ENCODE peak calls at places on chromosomes 12 and 14, in eight cellular contexts. One of them, this sample, is unnamed.

GRCh38 chr12:104740668-104741067 is 217.4 kb downstream of the SLC41A2 start:
- DNase-seq in stomach: no peak
- DNase-seq in mammary epithelial cell: no peak
- DNase-seq in OCI-LY7: peak; percentile 52
- DNase-seq in uterus: no peak
- DNase-seq in ovary: no peak
- DNase-seq in tibial artery: no peak
- DNase-seq in heart right ventricle: no peak
- DNase-seq in this sample: no peak

GRCh38 chr12:92439397-92439779 is 263.4 kb upstream of the PLEKHG7 start:
- DNase-seq in stomach: no peak
- DNase-seq in mammary epithelial cell: peak; percentile 90
- DNase-seq in OCI-LY7: no peak
- DNase-seq in uterus: peak; percentile 49
- DNase-seq in ovary: no peak
- DNase-seq in tibial artery: no peak
- DNase-seq in heart right ventricle: no peak
- DNase-seq in this sample: no peak

GRCh38 chr12:45518516-45519235 is 210.8 kb upstream of the ARID2 start:
- DNase-seq in stomach: no peak
- DNase-seq in mammary epithelial cell: no peak
- DNase-seq in OCI-LY7: no peak
- DNase-seq in uterus: no peak
- DNase-seq in ovary: no peak
- DNase-seq in tibial artery: no peak
- DNase-seq in heart right ventricle: no peak
- DNase-seq in this sample: no peak

GRCh38 chr12:103590271-103590670 is 3.2 kb downstream of the STAB2 start:
- DNase-seq in stomach: no peak
- DNase-seq in mammary epithelial cell: no peak
- DNase-seq in OCI-LY7: no peak
- DNase-seq in uterus: no peak
- DNase-seq in ovary: no peak
- DNase-seq in tibial artery: no peak
- DNase-seq in heart right ventricle: no peak
- DNase-seq in this sample: no peak

GRCh38 chr12:10771132-10771733 is 31.2 kb downstream of the TAS2R7 start:
- DNase-seq in stomach: no peak
- DNase-seq in mammary epithelial cell: peak; percentile 20
- DNase-seq in OCI-LY7: peak; percentile 27
- DNase-seq in uterus: no peak
- DNase-seq in ovary: no peak
- DNase-seq in tibial artery: no peak
- DNase-seq in heart right ventricle: no peak
- DNase-seq in this sample: no peak

GRCh38 chr12:122282066-122282465 is 15.8 kb upstream of the VPS33A start:
- DNase-seq in stomach: no peak
- DNase-seq in mammary epithelial cell: peak; percentile 21
- DNase-seq in OCI-LY7: no peak
- DNase-seq in uterus: no peak
- DNase-seq in ovary: no peak
- DNase-seq in tibial artery: no peak
- DNase-seq in heart right ventricle: no peak
- DNase-seq in this sample: no peak

GRCh38 chr12:48924617-48925217 is 575 bp downstream of the FKBP11 start:
- DNase-seq in stomach: peak; percentile 66
- DNase-seq in mammary epithelial cell: peak; percentile 11
- DNase-seq in OCI-LY7: peak; percentile 89
- DNase-seq in uterus: peak; percentile 51
- DNase-seq in ovary: peak; percentile 70
- DNase-seq in tibial artery: no peak
- DNase-seq in heart right ventricle: peak; percentile 48
- DNase-seq in this sample: peak; percentile 85

GRCh38 chr14:69699743-69700309 is 67.1 kb upstream of the SRSF5 start:
- DNase-seq in stomach: peak; percentile 48
- DNase-seq in mammary epithelial cell: no peak
- DNase-seq in OCI-LY7: no peak
- DNase-seq in uterus: no peak
- DNase-seq in ovary: no peak
- DNase-seq in tibial artery: no peak
- DNase-seq in heart right ventricle: no peak
- DNase-seq in this sample: no peak

GRCh38 chr14:50542941-50543418 is 10.6 kb upstream of the MAP4K5 start:
- DNase-seq in stomach: peak; percentile 38
- DNase-seq in mammary epithelial cell: peak; percentile 60
- DNase-seq in OCI-LY7: peak; percentile 70
- DNase-seq in uterus: no peak
- DNase-seq in ovary: no peak
- DNase-seq in tibial artery: no peak
- DNase-seq in heart right ventricle: no peak
- DNase-seq in this sample: no peak

GRCh38 chr12:9651265-9651729 is 18.2 kb upstream of the CLEC2D start:
- DNase-seq in stomach: no peak
- DNase-seq in mammary epithelial cell: peak; percentile 66
- DNase-seq in OCI-LY7: peak; percentile 60
- DNase-seq in uterus: no peak
- DNase-seq in ovary: no peak
- DNase-seq in tibial artery: no peak
- DNase-seq in heart right ventricle: no peak
- DNase-seq in this sample: no peak

GRCh38 chr12:121894633-121895032 is 6.0 kb downstream of the PSMD9 start:
- DNase-seq in stomach: no peak
- DNase-seq in mammary epithelial cell: no peak
- DNase-seq in OCI-LY7: peak; percentile 72
- DNase-seq in uterus: peak; percentile 29
- DNase-seq in ovary: peak; percentile 63
- DNase-seq in tibial artery: no peak
- DNase-seq in heart right ventricle: no peak
- DNase-seq in this sample: no peak

GRCh38 chr12:85441740-85442139 is 161.7 kb downstream of the ALX1 start:
- DNase-seq in stomach: no peak
- DNase-seq in mammary epithelial cell: no peak
- DNase-seq in OCI-LY7: no peak
- DNase-seq in uterus: no peak
- DNase-seq in ovary: no peak
- DNase-seq in tibial artery: no peak
- DNase-seq in heart right ventricle: no peak
- DNase-seq in this sample: no peak

GRCh38 chr12:81543621-81544139 is 215.5 kb downstream of the PPFIA2 start:
- DNase-seq in stomach: no peak
- DNase-seq in mammary epithelial cell: no peak
- DNase-seq in OCI-LY7: no peak
- DNase-seq in uterus: no peak
- DNase-seq in ovary: no peak
- DNase-seq in tibial artery: no peak
- DNase-seq in heart right ventricle: no peak
- DNase-seq in this sample: no peak

GRCh38 chr14:67674480-67675218 is at the start of gene VTI1B:
- DNase-seq in stomach: peak; percentile 72
- DNase-seq in mammary epithelial cell: peak; percentile 73
- DNase-seq in OCI-LY7: peak; percentile 84
- DNase-seq in uterus: peak; percentile 87
- DNase-seq in ovary: peak; percentile 91
- DNase-seq in tibial artery: peak; percentile 88
- DNase-seq in heart right ventricle: peak; percentile 84
- DNase-seq in this sample: peak; percentile 82

GRCh38 chr12:25320123-25321006 is 69.6 kb upstream of the KRAS start:
- DNase-seq in stomach: no peak
- DNase-seq in mammary epithelial cell: no peak
- DNase-seq in OCI-LY7: peak; percentile 27
- DNase-seq in uterus: no peak
- DNase-seq in ovary: no peak
- DNase-seq in tibial artery: no peak
- DNase-seq in heart right ventricle: no peak
- DNase-seq in this sample: no peak

GRCh38 chr12:75818863-75819262 is 212.7 kb downstream of the PHLDA1 start:
- DNase-seq in stomach: no peak
- DNase-seq in mammary epithelial cell: no peak
- DNase-seq in OCI-LY7: no peak
- DNase-seq in uterus: no peak
- DNase-seq in ovary: no peak
- DNase-seq in tibial artery: no peak
- DNase-seq in heart right ventricle: no peak
- DNase-seq in this sample: no peak

GRCh38 chr12:75819512-75819911 is 212.1 kb downstream of the PHLDA1 start:
- DNase-seq in stomach: no peak
- DNase-seq in mammary epithelial cell: no peak
- DNase-seq in OCI-LY7: no peak
- DNase-seq in uterus: no peak
- DNase-seq in ovary: no peak
- DNase-seq in tibial artery: no peak
- DNase-seq in heart right ventricle: no peak
- DNase-seq in this sample: no peak

GRCh38 chr12:75815756-75816155 is 215.8 kb downstream of the PHLDA1 start:
- DNase-seq in stomach: no peak
- DNase-seq in mammary epithelial cell: no peak
- DNase-seq in OCI-LY7: no peak
- DNase-seq in uterus: no peak
- DNase-seq in ovary: no peak
- DNase-seq in tibial artery: no peak
- DNase-seq in heart right ventricle: no peak
- DNase-seq in this sample: no peak

GRCh38 chr12:75814856-75815754 is 216.5 kb downstream of the PHLDA1 start:
- DNase-seq in stomach: no peak
- DNase-seq in mammary epithelial cell: peak; percentile 66
- DNase-seq in OCI-LY7: peak; percentile 65
- DNase-seq in uterus: peak; percentile 30
- DNase-seq in ovary: no peak
- DNase-seq in tibial artery: no peak
- DNase-seq in heart right ventricle: no peak
- DNase-seq in this sample: no peak

GRCh38 chr12:75816892-75817291 is 214.7 kb downstream of the PHLDA1 start:
- DNase-seq in stomach: no peak
- DNase-seq in mammary epithelial cell: peak; percentile 76
- DNase-seq in OCI-LY7: peak; percentile 43
- DNase-seq in uterus: no peak
- DNase-seq in ovary: no peak
- DNase-seq in tibial artery: no peak
- DNase-seq in heart right ventricle: no peak
- DNase-seq in this sample: no peak
- TF ChIP-seq CTCF in stomach: no peak
- TF ChIP-seq CTCF in mammary epithelial cell: peak; percentile 23
- TF ChIP-seq CTCF in OCI-LY7: peak; percentile 61
- TF ChIP-seq CTCF in uterus: no peak
- TF ChIP-seq CTCF in ovary: no peak
- TF ChIP-seq CTCF in tibial artery: no peak
- TF ChIP-seq CTCF in heart right ventricle: no peak
- TF ChIP-seq CTCF in this sample: no peak

DNA sequence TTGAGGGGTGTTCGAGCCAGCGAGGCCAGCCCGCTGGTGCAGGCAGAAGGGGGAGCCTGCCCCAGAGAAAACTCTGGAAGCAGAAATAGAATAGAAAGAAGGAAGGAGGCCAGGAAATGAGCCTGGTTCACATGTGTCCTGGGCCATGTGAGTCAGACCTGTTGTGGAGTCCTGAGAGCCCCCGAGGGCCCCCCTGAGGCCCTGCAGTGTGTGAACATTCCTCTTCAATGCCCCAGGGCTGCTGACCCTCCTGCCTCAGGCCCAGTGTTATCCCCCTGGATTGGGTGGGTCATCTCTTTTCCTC is 174 bp upstream of the LRP1-AS start:
- DNase-seq in stomach: no peak
- DNase-seq in mammary epithelial cell: no peak
- DNase-seq in OCI-LY7: no peak
- DNase-seq in uterus: peak; percentile 56
- DNase-seq in ovary: no peak
- DNase-seq in tibial artery: no peak
- DNase-seq in heart right ventricle: no peak
- DNase-seq in this sample: no peak
- H3K4me1 ChIP-seq in stomach: peaks cover 75% of the 10 kb centered on the region
- H3K4me1 ChIP-seq in mammary epithelial cell: peaks cover 25% of the 10 kb centered on the region
- H3K4me1 ChIP-seq in OCI-LY7: no peaks in the 10 kb centered on the region
- H3K4me1 ChIP-seq in uterus: peaks cover 43% of the 10 kb centered on the region
- H3K4me1 ChIP-seq in ovary: peaks cover 56% of the 10 kb centered on the region
- H3K4me1 ChIP-seq in tibial artery: peaks cover 89% of the 10 kb centered on the region
- H3K4me1 ChIP-seq in heart right ventricle: peaks cover 89% of the 10 kb centered on the region
- H3K4me1 ChIP-seq in this sample: peaks cover 39% of the 10 kb centered on the region

GRCh38 chr14:103628684-103629502 is at the start of gene KLC1:
- DNase-seq in stomach: peak; percentile 87
- DNase-seq in mammary epithelial cell: peak; percentile 73
- DNase-seq in OCI-LY7: peak; percentile 79
- DNase-seq in uterus: peak; percentile 89
- DNase-seq in ovary: peak; percentile 94
- DNase-seq in tibial artery: peak; percentile 92
- DNase-seq in heart right ventricle: peak; percentile 92
- DNase-seq in this sample: peak; percentile 87

GRCh38 chr14:103626150-103626850 is 2.7 kb upstream of the KLC1 start:
- DNase-seq in stomach: no peak
- DNase-seq in mammary epithelial cell: no peak
- DNase-seq in OCI-LY7: peak; percentile 82
- DNase-seq in uterus: no peak
- DNase-seq in ovary: no peak
- DNase-seq in tibial artery: no peak
- DNase-seq in heart right ventricle: no peak
- DNase-seq in this sample: no peak

GRCh38 chr14:103629503-103630121 is 601 bp downstream of the KLC1 start:
- DNase-seq in stomach: peak; percentile 55
- DNase-seq in mammary epithelial cell: peak; percentile 26
- DNase-seq in OCI-LY7: peak; percentile 47
- DNase-seq in uterus: peak; percentile 56
- DNase-seq in ovary: peak; percentile 73
- DNase-seq in tibial artery: peak; percentile 84
- DNase-seq in heart right ventricle: peak; percentile 70
- DNase-seq in this sample: peak; percentile 71

GRCh38 chr14:103627073-103628025 is 1.7 kb upstream of the KLC1 start:
- DNase-seq in stomach: no peak
- DNase-seq in mammary epithelial cell: no peak
- DNase-seq in OCI-LY7: no peak
- DNase-seq in uterus: no peak
- DNase-seq in ovary: no peak
- DNase-seq in tibial artery: no peak
- DNase-seq in heart right ventricle: no peak
- DNase-seq in this sample: no peak

DNA sequence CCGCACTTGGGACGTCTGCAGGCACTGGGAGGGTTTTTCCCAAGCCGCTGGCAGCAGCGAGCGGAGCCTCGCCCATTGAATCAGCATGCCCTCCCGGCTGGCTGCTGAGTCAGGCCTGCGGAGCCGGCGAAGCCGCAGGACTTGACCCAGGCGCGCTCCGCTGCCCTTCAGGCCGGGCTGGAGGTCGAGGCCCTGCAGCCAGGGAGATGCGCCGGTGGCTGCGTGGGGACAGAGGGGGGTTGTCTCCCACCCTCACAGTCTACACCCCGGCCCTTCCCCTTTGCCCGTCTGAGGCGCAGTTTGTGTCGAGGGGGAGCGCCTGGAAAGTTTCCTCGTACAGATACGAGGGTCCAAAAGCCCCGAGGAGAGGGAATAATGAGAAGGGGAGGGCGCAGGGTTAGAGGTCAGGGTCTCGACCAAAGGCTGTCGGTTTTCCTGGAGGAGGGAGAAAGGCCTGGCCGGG is 759 bp upstream of the KLC1 start:
- DNase-seq in stomach: peak; percentile 85
- DNase-seq in mammary epithelial cell: peak; percentile 90
- DNase-seq in OCI-LY7: peak; percentile 28
- DNase-seq in uterus: peak; percentile 71
- DNase-seq in ovary: peak; percentile 79
- DNase-seq in tibial artery: peak; percentile 92
- DNase-seq in heart right ventricle: peak; percentile 83
- DNase-seq in this sample: peak; percentile 95
- H3K27ac ChIP-seq in stomach: peak overlapping the region; percentile 100
- H3K27ac ChIP-seq in mammary epithelial cell: peak overlapping the region; percentile 94
- H3K27ac ChIP-seq in OCI-LY7: peak overlapping the region; percentile 57
- H3K27ac ChIP-seq in uterus: peak overlapping the region; percentile 96
- H3K27ac ChIP-seq in ovary: peak overlapping the region; percentile 97
- H3K27ac ChIP-seq in tibial artery: peak overlapping the region; percentile 99
- H3K27ac ChIP-seq in heart right ventricle: peak overlapping the region; percentile 99
- H3K27ac ChIP-seq in this sample: peak overlapping the region; percentile 98

GRCh38 chr12:17642340-17642650 is 447.7 kb downstream of the RERGL start:
- DNase-seq in stomach: no peak
- DNase-seq in mammary epithelial cell: no peak
- DNase-seq in OCI-LY7: no peak
- DNase-seq in uterus: no peak
- DNase-seq in ovary: no peak
- DNase-seq in tibial artery: no peak
- DNase-seq in heart right ventricle: no peak
- DNase-seq in this sample: no peak
- TF ChIP-seq CTCF in stomach: no peak
- TF ChIP-seq CTCF in mammary epithelial cell: no peak
- TF ChIP-seq CTCF in OCI-LY7: peak; percentile 43
- TF ChIP-seq CTCF in uterus: no peak
- TF ChIP-seq CTCF in ovary: no peak
- TF ChIP-seq CTCF in tibial artery: no peak
- TF ChIP-seq CTCF in heart right ventricle: no peak
- TF ChIP-seq CTCF in this sample: no peak